ENCODE peak calls at places on chromosomes 16 and 17, in ten cellular contexts. E is H1; G is psoas muscle; W is heart right ventricle; L is RWPE1; T is CD4-positive, alpha-beta T cell; D is uterus; R is heart left ventricle; P is PC-3; M is neural progenitor cell. N is an unnamed sample.

GRCh38 chr16:48531011-48531962 is 78.7 kb downstream of the N4BP1 start:
- DNase-seq in E (no peak), G (peak; percentile 46), W (no peak), L (no peak), T (no peak), D (peak; percentile 59), R (no peak), P (no peak), M (no peak), N (peak; percentile 46)

GRCh38 chr17:68455756-68456528 is 1.4 kb downstream of the WIPI1 start:
- DNase-seq in E (no peak), G (no peak), W (peak; percentile 37), L (peak; percentile 59), T (no peak), D (no peak), R (no peak), P (peak; percentile 88), M (no peak), N (peak; percentile 28)

GRCh38 chr16:65945485-65945884 is 421.0 kb upstream of the CDH5 start:
- DNase-seq in E (no peak), G (no peak), W (no peak), L (no peak), T (no peak), D (no peak), R (no peak), P (no peak), M (no peak), N (no peak)

GRCh38 chr16:14489460-14489859 is 140.6 kb downstream of the PARN start:
- DNase-seq in E (no peak), G (no peak), W (no peak), L (no peak), T (no peak), D (no peak), R (no peak), P (peak; percentile 34), M (peak; percentile 58), N (no peak)

GRCh38 chr16:83552193-83552592 is 255.6 kb upstream of the HSBP1 start:
- DNase-seq in E (no peak), G (no peak), W (no peak), L (peak; percentile 23), T (no peak), D (no peak), R (no peak), P (peak; percentile 2), M (no peak), N (no peak)

GRCh38 chr17:77566566-77566965 is 391.9 kb upstream of the TNRC6C start:
- DNase-seq in E (no peak), G (no peak), W (no peak), L (no peak), T (no peak), D (no peak), R (no peak), P (no peak), M (no peak), N (no peak)

GRCh38 chr16:27820646-27821345 is 242.7 kb downstream of the GSG1L start:
- DNase-seq in E (no peak), G (no peak), W (no peak), L (no peak), T (no peak), D (no peak), R (no peak), P (no peak), M (no peak), N (no peak)

GRCh38 chr16:83967091-83967490 is 953 bp upstream of the NECAB2 start:
- DNase-seq in E (no peak), G (no peak), W (no peak), L (no peak), T (no peak), D (no peak), R (no peak), P (no peak), M (no peak), N (no peak)

GRCh38 chr16:47395733-47396503 is 64.9 kb downstream of the ITFG1 start:
- DNase-seq in E (no peak), G (no peak), W (no peak), L (no peak), T (no peak), D (no peak), R (no peak), P (no peak), M (no peak), N (no peak)

GRCh38 chr16:47388705-47389104 is 72.2 kb downstream of the ITFG1 start:
- DNase-seq in E (no peak), G (no peak), W (no peak), L (no peak), T (no peak), D (no peak), R (no peak), P (no peak), M (no peak), N (no peak)

GRCh38 chr16:47387026-47387734 is 73.7 kb downstream of the ITFG1 start:
- DNase-seq in E (no peak), G (no peak), W (no peak), L (no peak), T (no peak), D (no peak), R (no peak), P (no peak), M (no peak), N (no peak)

GRCh38 chr16:47386201-47386718 is 74.6 kb downstream of the ITFG1 start:
- DNase-seq in E (no peak), G (no peak), W (no peak), L (no peak), T (no peak), D (no peak), R (no peak), P (no peak), M (no peak), N (no peak)

DNA sequence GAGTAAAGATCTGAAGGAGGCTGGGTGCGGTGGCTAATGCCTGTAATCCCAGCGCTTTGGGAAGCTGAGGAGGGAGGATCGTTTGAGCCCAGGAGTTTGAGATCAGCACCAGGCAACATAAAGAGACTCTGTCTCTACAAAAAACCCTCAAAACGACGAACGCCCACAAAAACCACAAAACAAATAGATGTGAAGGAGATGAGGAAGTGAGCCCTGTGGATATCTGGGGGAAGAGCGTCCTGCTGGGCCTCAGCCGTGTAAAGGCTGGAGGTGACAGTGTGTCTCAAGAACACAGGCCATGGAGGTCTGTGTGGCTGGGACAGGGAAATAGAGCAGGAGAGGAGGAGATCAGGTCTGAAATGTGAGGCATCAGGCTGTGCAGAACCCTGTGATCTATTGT is 68.7 kb downstream of the ITFG1 start:
- DNase-seq in E (no peak), G (no peak), W (no peak), L (no peak), T (no peak), D (no peak), R (no peak), P (peak; percentile 71), M (no peak), N (no peak)
- TF ChIP-seq CTCF in E (no peak), G (no peak), W (no peak), L (no peak), T (no peak), D (no peak), R (no peak), P (no peak), M (no peak), N (no peak)

GRCh38 chr16:87210949-87211348 is 106.2 kb downstream of the C16orf95 start:
- DNase-seq in E (no peak), G (no peak), W (no peak), L (no peak), T (no peak), D (no peak), R (no peak), P (peak; percentile 52), M (no peak), N (no peak)

GRCh38 chr16:87216148-87216823 is 100.9 kb downstream of the C16orf95 start:
- DNase-seq in E (no peak), G (no peak), W (no peak), L (no peak), T (no peak), D (no peak), R (no peak), P (peak; percentile 9), M (no peak), N (no peak)

GRCh38 chr16:87216824-87217205 is 100.4 kb downstream of the C16orf95 start:
- DNase-seq in E (no peak), G (no peak), W (no peak), L (no peak), T (no peak), D (no peak), R (no peak), P (no peak), M (no peak), N (peak; percentile 46)

GRCh38 chr16:87212026-87212425 is 105.2 kb downstream of the C16orf95 start:
- DNase-seq in E (no peak), G (no peak), W (no peak), L (no peak), T (no peak), D (no peak), R (no peak), P (peak; percentile 7), M (no peak), N (no peak)

DNA sequence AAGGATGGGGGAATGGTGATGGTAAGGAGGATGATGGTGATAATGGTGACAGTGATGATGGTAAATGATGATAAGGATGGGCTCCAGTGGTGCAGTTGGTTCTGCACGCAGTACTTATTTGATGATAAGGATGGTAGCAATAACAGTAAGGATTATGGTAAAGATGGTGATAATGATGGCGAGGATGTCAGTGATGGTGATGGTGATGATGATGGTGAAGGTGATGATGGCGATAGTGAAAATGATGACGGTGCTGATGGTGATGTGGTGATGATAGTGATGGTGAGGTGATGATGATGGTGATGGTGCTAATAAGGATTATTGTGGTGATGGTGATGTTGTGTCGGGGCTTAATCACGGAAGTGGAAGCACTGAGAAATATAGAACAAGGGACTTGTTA is 103.7 kb downstream of the C16orf95 start:
- DNase-seq in E (no peak), G (no peak), W (no peak), L (no peak), T (no peak), D (no peak), R (no peak), P (no peak), M (no peak), N (no peak)
- H3K27ac ChIP-seq in E (no peak overlapping the region), G (no peak overlapping the region), W (no peak overlapping the region), L (no peak overlapping the region), T (no peak overlapping the region), D (no peak overlapping the region), R (no peak overlapping the region), P (no peak overlapping the region), M (no peak overlapping the region), N (no peak overlapping the region)

DNA sequence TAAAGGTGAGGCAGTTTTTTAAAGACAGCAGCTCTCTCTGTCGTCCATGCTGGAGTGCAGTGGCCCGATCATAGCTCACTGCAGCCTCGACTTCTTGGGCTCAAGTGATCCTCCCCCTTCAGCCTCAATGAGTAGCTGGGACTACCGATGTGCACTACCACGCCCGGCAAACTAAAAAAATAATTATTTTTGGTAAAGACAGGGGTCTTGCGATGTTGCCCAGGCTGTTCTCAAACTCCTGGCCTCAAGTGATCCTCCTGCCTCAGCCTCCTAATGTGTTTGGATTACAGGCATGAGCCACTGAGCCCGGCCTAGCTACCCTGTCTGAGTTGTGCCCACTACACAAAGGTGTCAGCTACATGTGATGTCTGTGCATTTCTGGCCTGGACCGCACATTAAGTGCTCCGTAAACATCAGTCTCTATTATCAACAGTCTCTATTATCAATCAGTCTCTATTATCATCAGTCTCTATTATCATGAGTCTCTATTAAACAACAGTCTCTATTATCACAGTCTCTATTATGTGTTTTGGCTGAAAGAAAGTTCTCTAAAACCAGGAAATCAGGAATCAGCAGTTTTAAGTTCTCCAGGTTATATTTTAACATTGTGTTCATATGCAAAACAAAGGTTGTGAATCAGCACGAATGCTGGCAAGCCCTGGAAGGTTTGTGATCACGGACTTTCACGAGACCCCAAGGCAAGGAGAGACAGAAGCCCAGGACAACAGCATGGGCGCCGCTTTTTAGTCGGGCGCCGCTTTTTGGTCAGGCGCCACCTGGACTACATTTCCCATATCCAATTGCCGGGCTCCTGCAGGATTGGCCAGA is 696 bp upstream of the WWOX start:
- DNase-seq in E (no peak), G (no peak), W (no peak), L (no peak), T (no peak), D (no peak), R (no peak), P (no peak), M (no peak), N (no peak)
- TF ChIP-seq CTCF in E (no peak), G (no peak), W (no peak), L (no peak), T (no peak), D (no peak), R (no peak), P (no peak), M (no peak), N (no peak)

GRCh38 chr16:30474684-30475083 is 2.1 kb downstream of the ITGAL start:
- DNase-seq in E (no peak), G (no peak), W (no peak), L (no peak), T (no peak), D (no peak), R (no peak), P (no peak), M (no peak), N (no peak)
- H3K27ac ChIP-seq in E (no peak overlapping the region), G (no peak overlapping the region), W (no peak overlapping the region), L (no peak overlapping the region), T (peak overlapping the region; percentile 94), D (no peak overlapping the region), R (no peak overlapping the region), P (no peak overlapping the region), M (no peak overlapping the region), N (no peak overlapping the region)

N was measured in upper lobe of left lung.